ENCODE peak calls at places on chromosomes 16 and 17, in ten cellular contexts. Y is HFFc6; J is Peyer's patch; U is stimulated activated CD4-positive, alpha-beta T cell treated with anti-CD3 and anti-CD28 coated beads, Interleukin-4, amount 100 ng/mL, for 4 hours; B is bronchial epithelial cell; X is AG08395; Q is lower lobe of right lung; A is CD4-positive, alpha-beta memory T cell; L is mucosa of gallbladder; O is AG04449. V is an unnamed sample.

GRCh38 chr16:78761427-78761826 is 662.0 kb downstream of the WWOX start:
- DNase-seq in X (no peak), O (no peak), L (no peak), U (no peak), J (no peak), B (no peak), A (no peak), Q (no peak), Y (no peak), V (no peak)

GRCh38 chr16:2040450-2041105 is 7.1 kb downstream of the NTHL1 start:
- DNase-seq in L (no peak), Q (no peak), A (no peak), Y (no peak), B (no peak), U (no peak), O (no peak), X (no peak), J (no peak), V (no peak)

GRCh38 chr17:29855686-29856085 is 74.3 kb downstream of the SSH2 start:
- DNase-seq in B (peak; percentile 62), A (no peak), L (no peak), X (peak; percentile 52), U (no peak), Y (peak; percentile 41), O (no peak), Q (no peak), J (no peak), V (no peak)

GRCh38 chr16:397135-397661 is at the start of gene NME4:
- DNase-seq in B (no peak), Y (no peak), U (no peak), Q (no peak), J (no peak), X (peak; percentile 42), L (no peak), O (no peak), A (no peak), V (no peak)

GRCh38 chr17:73969956-73970355 is 233.5 kb upstream of the RPL38 start:
- DNase-seq in Y (no peak), Q (peak; percentile 81), O (no peak), U (no peak), X (peak; percentile 45), J (no peak), L (peak; percentile 32), B (no peak), A (no peak), V (no peak)

GRCh38 chr17:71726320-71726719 is 394.5 kb upstream of the SOX9 start:
- DNase-seq in O (no peak), B (no peak), X (peak; percentile 10), L (no peak), Y (no peak), J (no peak), A (no peak), Q (no peak), U (no peak), V (no peak)

GRCh38 chr17:50549969-50550368 is 3.0 kb downstream of the SPATA20 start:
- DNase-seq in O (no peak), Q (no peak), B (no peak), L (no peak), X (no peak), J (no peak), U (no peak), A (no peak), Y (no peak), V (no peak)

GRCh38 chr17:39264119-39264518 is 38.4 kb upstream of the STAC2 start:
- DNase-seq in X (no peak), A (no peak), L (no peak), Q (no peak), Y (no peak), J (no peak), B (no peak), U (no peak), O (no peak), V (no peak)

GRCh38 chr17:60599220-60599619 is 773 bp upstream of the PPM1D start:
- DNase-seq in A (no peak), B (no peak), X (no peak), Q (no peak), Y (no peak), L (no peak), O (no peak), J (no peak), U (no peak), V (no peak)

GRCh38 chr16:66668777-66669444 is 27.6 kb downstream of the CMTM4 start:
- DNase-seq in O (no peak), J (no peak), Y (peak; percentile 70), U (no peak), Q (no peak), L (no peak), A (no peak), X (peak; percentile 71), B (no peak), V (no peak)

GRCh38 chr16:57029161-57030160 is 40.1 kb downstream of the NLRC5 start:
- DNase-seq in B (peak; percentile 84), L (no peak), A (no peak), U (no peak), J (no peak), O (no peak), X (peak; percentile 48), Y (peak; percentile 58), Q (no peak), V (no peak)

V was measured in LNCaP clone FGC.